ENCODE peak calls at places on chromosomes 3 and 15, in seven cellular contexts. One of them, this sample, is unnamed.

GRCh38 chr15:81809543-81809942 is 236.3 kb downstream of the MEX3B start:
- DNase-seq in mesendoderm: peak
- DNase-seq in neural progenitor cell: peak
- DNase-seq in IMR-90: peak
- DNase-seq in neuronal stem cell: no peak
- DNase-seq in HepG2: peak
- DNase-seq in mammary epithelial cell: no peak
- DNase-seq in this sample: peak

GRCh38 chr3:15693340-15693739 is 91.8 kb downstream of the BTD start:
- DNase-seq in mammary epithelial cell: no peak
- DNase-seq in HepG2: no peak
- DNase-seq in mesendoderm: peak
- DNase-seq in neuronal stem cell: no peak
- DNase-seq in IMR-90: peak
- DNase-seq in neural progenitor cell: no peak
- DNase-seq in this sample: no peak

GRCh38 chr3:103609472-103609871 is 1174.7 kb downstream of the ZPLD1 start:
- DNase-seq in mesendoderm: peak
- DNase-seq in neural progenitor cell: no peak
- DNase-seq in HepG2: no peak
- DNase-seq in IMR-90: no peak
- DNase-seq in neuronal stem cell: no peak
- DNase-seq in mammary epithelial cell: no peak
- DNase-seq in this sample: no peak

GRCh38 chr15:43194775-43195174 is 9.6 kb downstream of the CCNDBP1 start:
- DNase-seq in mesendoderm: no peak
- DNase-seq in HepG2: no peak
- DNase-seq in mammary epithelial cell: no peak
- DNase-seq in neural progenitor cell: no peak
- DNase-seq in neuronal stem cell: no peak
- DNase-seq in IMR-90: peak
- DNase-seq in this sample: no peak

GRCh38 chr3:148955544-148956346 is 35.6 kb upstream of the GYG1 start:
- DNase-seq in mammary epithelial cell: peak
- DNase-seq in IMR-90: peak
- DNase-seq in HepG2: peak
- DNase-seq in neuronal stem cell: peak
- DNase-seq in neural progenitor cell: peak
- DNase-seq in mesendoderm: peak
- DNase-seq in this sample: peak

GRCh38 chr3:9398715-9399708 is 1.6 kb downstream of the SETD5 start:
- DNase-seq in mammary epithelial cell: peak
- DNase-seq in neuronal stem cell: no peak
- DNase-seq in mesendoderm: peak
- DNase-seq in HepG2: peak
- DNase-seq in neural progenitor cell: peak
- DNase-seq in IMR-90: peak
- DNase-seq in this sample: peak

GRCh38 chr15:62153228-62153627 is 11.9 kb downstream of the C2CD4B start:
- DNase-seq in neuronal stem cell: no peak
- DNase-seq in mesendoderm: no peak
- DNase-seq in HepG2: no peak
- DNase-seq in mammary epithelial cell: no peak
- DNase-seq in IMR-90: no peak
- DNase-seq in neural progenitor cell: no peak
- DNase-seq in this sample: no peak

GRCh38 chr3:114858329-114858728 is 288.8 kb downstream of the ZBTB20 start:
- DNase-seq in neuronal stem cell: no peak
- DNase-seq in mammary epithelial cell: no peak
- DNase-seq in neural progenitor cell: no peak
- DNase-seq in HepG2: no peak
- DNase-seq in IMR-90: no peak
- DNase-seq in mesendoderm: no peak
- DNase-seq in this sample: no peak

GRCh38 chr3:109275702-109276293 is 40.5 kb downstream of the DPPA2 start:
- DNase-seq in neuronal stem cell: peak
- DNase-seq in neural progenitor cell: peak
- DNase-seq in mesendoderm: peak
- DNase-seq in mammary epithelial cell: peak
- DNase-seq in HepG2: peak
- DNase-seq in IMR-90: peak
- DNase-seq in this sample: peak

GRCh38 chr3:169133178-169134161 is 530.0 kb downstream of the MECOM start:
- DNase-seq in mammary epithelial cell: no peak
- DNase-seq in IMR-90: peak
- DNase-seq in HepG2: no peak
- DNase-seq in mesendoderm: no peak
- DNase-seq in neural progenitor cell: no peak
- DNase-seq in neuronal stem cell: no peak
- DNase-seq in this sample: no peak

GRCh38 chr15:78049691-78050440 is 27.6 kb downstream of the TBC1D2B start:
- DNase-seq in mammary epithelial cell: peak
- DNase-seq in HepG2: no peak
- DNase-seq in IMR-90: peak
- DNase-seq in mesendoderm: no peak
- DNase-seq in neuronal stem cell: no peak
- DNase-seq in neural progenitor cell: no peak
- DNase-seq in this sample: peak

GRCh38 chr3:117610156-117610555 is 900.6 kb downstream of the TUSC7 start:
- DNase-seq in mammary epithelial cell: no peak
- DNase-seq in IMR-90: no peak
- DNase-seq in neural progenitor cell: no peak
- DNase-seq in neuronal stem cell: no peak
- DNase-seq in mesendoderm: no peak
- DNase-seq in HepG2: no peak
- DNase-seq in this sample: no peak
- H3K4me2 ChIP-seq in mammary epithelial cell: no peak
- H3K4me2 ChIP-seq in IMR-90: no peak
- H3K4me2 ChIP-seq in neural progenitor cell: no peak
- H3K4me2 ChIP-seq in neuronal stem cell: no peak
- H3K4me2 ChIP-seq in mesendoderm: no peak
- H3K4me2 ChIP-seq in HepG2: no peak
- H3K4me2 ChIP-seq in this sample: no peak

GRCh38 chr3:30356901-30357753 is 249.3 kb upstream of the TGFBR2 start:
- DNase-seq in HepG2: no peak
- DNase-seq in mammary epithelial cell: peak
- DNase-seq in neuronal stem cell: no peak
- DNase-seq in IMR-90: peak
- DNase-seq in mesendoderm: no peak
- DNase-seq in neural progenitor cell: no peak
- DNase-seq in this sample: no peak
- H3K4me3 ChIP-seq in HepG2: no peak
- H3K4me3 ChIP-seq in mammary epithelial cell: no peak
- H3K4me3 ChIP-seq in neuronal stem cell: no peak
- H3K4me3 ChIP-seq in IMR-90: no peak
- H3K4me3 ChIP-seq in mesendoderm: no peak
- H3K4me3 ChIP-seq in neural progenitor cell: no peak
- H3K4me3 ChIP-seq in this sample: no peak

GRCh38 chr15:77002954-77003912 is 8.3 kb downstream of the PSTPIP1 start:
- DNase-seq in IMR-90: no peak
- DNase-seq in neural progenitor cell: no peak
- DNase-seq in mesendoderm: no peak
- DNase-seq in mammary epithelial cell: no peak
- DNase-seq in neuronal stem cell: no peak
- DNase-seq in HepG2: no peak
- DNase-seq in this sample: no peak

GRCh38 chr15:77001351-77001750 is 6.4 kb downstream of the PSTPIP1 start:
- DNase-seq in neuronal stem cell: no peak
- DNase-seq in HepG2: no peak
- DNase-seq in mesendoderm: no peak
- DNase-seq in mammary epithelial cell: no peak
- DNase-seq in IMR-90: no peak
- DNase-seq in neural progenitor cell: no peak
- DNase-seq in this sample: no peak

GRCh38 chr15:77001966-77002365 is 7.0 kb downstream of the PSTPIP1 start:
- DNase-seq in neural progenitor cell: no peak
- DNase-seq in IMR-90: no peak
- DNase-seq in mammary epithelial cell: no peak
- DNase-seq in HepG2: no peak
- DNase-seq in neuronal stem cell: no peak
- DNase-seq in mesendoderm: no peak
- DNase-seq in this sample: no peak

GRCh38 chr15:77004189-77004588 is 9.3 kb downstream of the PSTPIP1 start:
- DNase-seq in neural progenitor cell: no peak
- DNase-seq in mammary epithelial cell: no peak
- DNase-seq in IMR-90: no peak
- DNase-seq in neuronal stem cell: no peak
- DNase-seq in HepG2: no peak
- DNase-seq in mesendoderm: no peak
- DNase-seq in this sample: no peak

GRCh38 chr15:77002436-77002835 is 7.5 kb downstream of the PSTPIP1 start:
- DNase-seq in HepG2: no peak
- DNase-seq in mesendoderm: no peak
- DNase-seq in neural progenitor cell: no peak
- DNase-seq in mammary epithelial cell: no peak
- DNase-seq in IMR-90: no peak
- DNase-seq in neuronal stem cell: no peak
- DNase-seq in this sample: no peak
- H3K4me2 ChIP-seq in HepG2: no peak
- H3K4me2 ChIP-seq in mesendoderm: no peak
- H3K4me2 ChIP-seq in neural progenitor cell: no peak
- H3K4me2 ChIP-seq in mammary epithelial cell: no peak
- H3K4me2 ChIP-seq in IMR-90: no peak
- H3K4me2 ChIP-seq in neuronal stem cell: no peak
- H3K4me2 ChIP-seq in this sample: no peak

GRCh38 chr3:49868951-49869454 is 703 bp downstream of the CAMKV start:
- DNase-seq in neural progenitor cell: peak
- DNase-seq in mammary epithelial cell: no peak
- DNase-seq in neuronal stem cell: no peak
- DNase-seq in mesendoderm: peak
- DNase-seq in HepG2: no peak
- DNase-seq in IMR-90: no peak
- DNase-seq in this sample: no peak
- H3K4me3 ChIP-seq in neural progenitor cell: peak
- H3K4me3 ChIP-seq in mammary epithelial cell: no peak
- H3K4me3 ChIP-seq in neuronal stem cell: peak
- H3K4me3 ChIP-seq in mesendoderm: no peak
- H3K4me3 ChIP-seq in HepG2: peak
- H3K4me3 ChIP-seq in IMR-90: no peak
- H3K4me3 ChIP-seq in this sample: no peak

DNA sequence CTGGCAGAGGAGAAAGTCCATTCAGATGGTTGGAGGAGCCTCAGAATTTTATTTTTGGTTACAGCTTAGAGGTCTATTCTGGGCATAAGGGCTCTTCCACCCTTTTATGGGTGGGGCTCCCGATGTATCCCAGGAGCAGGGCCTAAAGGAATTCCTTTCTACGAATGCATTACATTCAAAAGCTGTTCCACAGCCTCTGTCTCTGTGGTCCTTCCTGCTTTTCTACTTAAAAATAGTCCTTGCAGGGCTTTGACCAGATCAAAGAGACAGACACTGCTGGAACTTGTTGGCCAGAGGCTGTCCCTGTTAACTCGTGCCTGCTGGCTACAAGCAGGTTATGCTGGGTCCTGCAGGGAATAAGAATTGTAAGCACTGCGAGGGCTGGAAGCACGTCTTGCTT is 14.4 kb upstream of the NOX5 start:
- DNase-seq in mesendoderm: no peak
- DNase-seq in IMR-90: no peak
- DNase-seq in neural progenitor cell: no peak
- DNase-seq in HepG2: no peak
- DNase-seq in mammary epithelial cell: no peak
- DNase-seq in neuronal stem cell: no peak
- DNase-seq in this sample: no peak
- H3K4me2 ChIP-seq in mesendoderm: no peak
- H3K4me2 ChIP-seq in IMR-90: no peak
- H3K4me2 ChIP-seq in neural progenitor cell: no peak
- H3K4me2 ChIP-seq in HepG2: no peak
- H3K4me2 ChIP-seq in mammary epithelial cell: no peak
- H3K4me2 ChIP-seq in neuronal stem cell: no peak
- H3K4me2 ChIP-seq in this sample: no peak

GRCh38 chr15:45117327-45118130 is 3.4 kb downstream of the DUOXA2 start:
- DNase-seq in mammary epithelial cell: no peak
- DNase-seq in mesendoderm: no peak
- DNase-seq in neural progenitor cell: no peak
- DNase-seq in IMR-90: no peak
- DNase-seq in neuronal stem cell: no peak
- DNase-seq in HepG2: no peak
- DNase-seq in this sample: no peak
- H3K4me3 ChIP-seq in mammary epithelial cell: no peak
- H3K4me3 ChIP-seq in mesendoderm: no peak
- H3K4me3 ChIP-seq in neural progenitor cell: peak
- H3K4me3 ChIP-seq in IMR-90: no peak
- H3K4me3 ChIP-seq in neuronal stem cell: peak
- H3K4me3 ChIP-seq in HepG2: peak
- H3K4me3 ChIP-seq in this sample: no peak

DNA sequence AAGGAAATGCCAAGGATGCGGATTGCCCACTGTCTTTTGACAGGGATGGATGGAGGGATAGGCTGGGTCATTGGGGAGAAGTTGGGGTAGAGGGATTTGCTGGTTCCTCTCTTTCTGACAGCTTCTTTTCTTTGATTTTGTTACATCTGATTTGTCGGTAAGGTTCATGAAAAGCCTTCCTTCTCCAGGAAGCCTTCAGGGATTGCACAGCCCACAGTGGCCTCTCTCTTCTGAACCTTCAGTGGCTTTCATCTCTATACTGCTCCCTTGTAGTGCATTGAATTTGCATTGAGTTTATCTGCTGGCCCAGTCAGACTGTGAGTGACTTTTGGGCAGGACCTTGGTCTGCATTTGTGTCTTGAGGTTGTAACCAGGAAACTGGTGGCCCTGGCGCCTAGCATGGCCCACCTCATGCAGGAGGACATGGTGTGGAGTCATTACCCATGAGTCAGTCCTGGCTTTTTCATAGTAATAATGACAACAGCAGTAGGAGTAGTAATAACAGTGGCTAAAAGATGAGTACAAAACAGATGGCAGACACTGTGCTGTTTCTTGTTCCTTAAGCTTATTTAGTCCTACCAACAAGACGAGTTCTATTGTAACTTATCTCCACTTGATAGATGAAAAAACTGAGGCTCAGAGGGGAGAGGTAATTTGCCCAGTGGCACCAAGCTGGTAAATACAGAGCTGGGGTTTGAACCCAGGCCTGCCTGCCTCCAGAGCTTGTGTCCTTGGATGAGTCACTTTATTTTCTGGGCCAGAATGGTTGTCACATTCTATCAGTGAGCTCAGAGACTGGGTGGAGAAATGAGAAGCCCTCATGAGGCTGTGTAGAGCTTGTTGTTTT is 28.4 kb downstream of the SMAD6 start:
- DNase-seq in IMR-90: peak
- DNase-seq in mammary epithelial cell: peak
- DNase-seq in neuronal stem cell: no peak
- DNase-seq in neural progenitor cell: no peak
- DNase-seq in mesendoderm: no peak
- DNase-seq in HepG2: no peak
- DNase-seq in this sample: no peak
- H3K4me2 ChIP-seq in IMR-90: peak
- H3K4me2 ChIP-seq in mammary epithelial cell: no peak
- H3K4me2 ChIP-seq in neuronal stem cell: no peak
- H3K4me2 ChIP-seq in neural progenitor cell: no peak
- H3K4me2 ChIP-seq in mesendoderm: no peak
- H3K4me2 ChIP-seq in HepG2: peak
- H3K4me2 ChIP-seq in this sample: peak

This sample was measured in hepatocyte.